ENCODE peak calls at places on chromosomes 3 and 15, in seven cellular contexts. One of them, this sample, is unnamed.

GRCh38 chr3:105173972-105174371 is 192.7 kb upstream of the ALCAM start:
- DNase-seq in stomach: no peak
- DNase-seq in breast epithelium: no peak
- DNase-seq in A549: no peak
- DNase-seq in H54: no peak
- DNase-seq in GM12891: no peak
- DNase-seq in spleen: no peak
- DNase-seq in this sample: no peak

GRCh38 chr15:88954431-88955277 is 41.5 kb upstream of the MFGE8 start:
- DNase-seq in A549: no peak
- DNase-seq in breast epithelium: no peak
- DNase-seq in H54: no peak
- DNase-seq in stomach: no peak
- DNase-seq in spleen: no peak
- DNase-seq in GM12891: no peak
- DNase-seq in this sample: no peak

GRCh38 chr15:50940506-50940905 is 32.0 kb downstream of the AP4E1 start:
- DNase-seq in breast epithelium: no peak
- DNase-seq in stomach: no peak
- DNase-seq in H54: no peak
- DNase-seq in spleen: no peak
- DNase-seq in A549: peak
- DNase-seq in GM12891: no peak
- DNase-seq in this sample: peak

GRCh38 chr3:134093906-134094305 is 64.2 kb upstream of the SLCO2A1 start:
- DNase-seq in A549: no peak
- DNase-seq in stomach: no peak
- DNase-seq in H54: no peak
- DNase-seq in GM12891: no peak
- DNase-seq in spleen: no peak
- DNase-seq in breast epithelium: no peak
- DNase-seq in this sample: no peak

GRCh38 chr3:45475145-45475544 is 86.8 kb downstream of the LARS2 start:
- DNase-seq in GM12891: no peak
- DNase-seq in breast epithelium: no peak
- DNase-seq in H54: no peak
- DNase-seq in stomach: no peak
- DNase-seq in spleen: no peak
- DNase-seq in A549: no peak
- DNase-seq in this sample: no peak

GRCh38 chr3:43222594-43222993 is 63.7 kb upstream of the SNRK start:
- DNase-seq in breast epithelium: no peak
- DNase-seq in A549: no peak
- DNase-seq in GM12891: no peak
- DNase-seq in stomach: no peak
- DNase-seq in H54: no peak
- DNase-seq in spleen: no peak
- DNase-seq in this sample: no peak

GRCh38 chr3:141308588-141309218 is 59.6 kb upstream of the ZBTB38 start:
- DNase-seq in breast epithelium: peak
- DNase-seq in H54: no peak
- DNase-seq in stomach: peak
- DNase-seq in spleen: no peak
- DNase-seq in GM12891: no peak
- DNase-seq in A549: peak
- DNase-seq in this sample: peak

GRCh38 chr15:50247819-50248650 is 17.5 kb downstream of the HDC start:
- DNase-seq in spleen: peak
- DNase-seq in H54: no peak
- DNase-seq in stomach: peak
- DNase-seq in GM12891: peak
- DNase-seq in breast epithelium: no peak
- DNase-seq in A549: no peak
- DNase-seq in this sample: peak

GRCh38 chr3:5267253-5267652 is 79.7 kb downstream of the EDEM1 start:
- DNase-seq in H54: no peak
- DNase-seq in GM12891: no peak
- DNase-seq in spleen: no peak
- DNase-seq in A549: no peak
- DNase-seq in stomach: no peak
- DNase-seq in breast epithelium: no peak
- DNase-seq in this sample: no peak

GRCh38 chr3:55017876-55018275 is 90.0 kb upstream of the LRTM1 start:
- DNase-seq in breast epithelium: no peak
- DNase-seq in stomach: no peak
- DNase-seq in A549: no peak
- DNase-seq in spleen: no peak
- DNase-seq in GM12891: no peak
- DNase-seq in H54: no peak
- DNase-seq in this sample: no peak

GRCh38 chr15:90868261-90868689 is at the start of gene FURIN:
- DNase-seq in breast epithelium: no peak
- DNase-seq in A549: no peak
- DNase-seq in H54: no peak
- DNase-seq in GM12891: no peak
- DNase-seq in spleen: no peak
- DNase-seq in stomach: no peak
- DNase-seq in this sample: no peak

GRCh38 chr3:130465486-130465885 is 51.5 kb upstream of the COL6A6 start:
- DNase-seq in H54: no peak
- DNase-seq in GM12891: no peak
- DNase-seq in breast epithelium: no peak
- DNase-seq in stomach: no peak
- DNase-seq in spleen: no peak
- DNase-seq in A549: no peak
- DNase-seq in this sample: no peak

GRCh38 chr15:85125056-85125661 is 143.5 kb downstream of the PDE8A start:
- DNase-seq in GM12891: no peak
- DNase-seq in breast epithelium: no peak
- DNase-seq in H54: peak
- DNase-seq in spleen: no peak
- DNase-seq in stomach: no peak
- DNase-seq in A549: no peak
- DNase-seq in this sample: no peak

GRCh38 chr3:44509985-44510360 is 32.5 kb upstream of the ZNF445 start:
- DNase-seq in breast epithelium: no peak
- DNase-seq in H54: peak
- DNase-seq in spleen: no peak
- DNase-seq in stomach: no peak
- DNase-seq in GM12891: no peak
- DNase-seq in A549: peak
- DNase-seq in this sample: peak

GRCh38 chr15:98715890-98716443 is 67.6 kb downstream of the IGF1R start:
- DNase-seq in breast epithelium: no peak
- DNase-seq in H54: no peak
- DNase-seq in stomach: no peak
- DNase-seq in A549: no peak
- DNase-seq in GM12891: no peak
- DNase-seq in spleen: no peak
- DNase-seq in this sample: no peak

GRCh38 chr3:58164916-58165821 is 45.6 kb downstream of the DNASE1L3 start:
- DNase-seq in breast epithelium: no peak
- DNase-seq in H54: no peak
- DNase-seq in A549: peak
- DNase-seq in stomach: peak
- DNase-seq in spleen: no peak
- DNase-seq in GM12891: no peak
- DNase-seq in this sample: no peak

GRCh38 chr15:40873625-40874561 is at the start of gene RHOV:
- DNase-seq in stomach: peak
- DNase-seq in H54: peak
- DNase-seq in A549: peak
- DNase-seq in GM12891: peak
- DNase-seq in spleen: peak
- DNase-seq in breast epithelium: peak
- DNase-seq in this sample: peak

GRCh38 chr3:55061619-55062018 is 133.8 kb upstream of the LRTM1 start:
- DNase-seq in spleen: no peak
- DNase-seq in H54: no peak
- DNase-seq in breast epithelium: no peak
- DNase-seq in stomach: no peak
- DNase-seq in GM12891: no peak
- DNase-seq in A549: no peak
- DNase-seq in this sample: no peak

GRCh38 chr3:52437326-52438103 is 7.4 kb downstream of the SEMA3G start:
- DNase-seq in stomach: peak
- DNase-seq in H54: no peak
- DNase-seq in A549: no peak
- DNase-seq in breast epithelium: peak
- DNase-seq in GM12891: no peak
- DNase-seq in spleen: no peak
- DNase-seq in this sample: no peak

GRCh38 chr3:172135766-172136729 is 96.7 kb downstream of the FNDC3B start:
- DNase-seq in H54: no peak
- DNase-seq in breast epithelium: no peak
- DNase-seq in spleen: no peak
- DNase-seq in A549: peak
- DNase-seq in stomach: no peak
- DNase-seq in GM12891: no peak
- DNase-seq in this sample: peak
- TF ChIP-seq POLR2A in H54: no peak
- TF ChIP-seq POLR2A in breast epithelium: no peak
- TF ChIP-seq POLR2A in spleen: no peak
- TF ChIP-seq POLR2A in A549: no peak
- TF ChIP-seq POLR2A in stomach: no peak
- TF ChIP-seq POLR2A in GM12891: no peak
- TF ChIP-seq POLR2A in this sample: no peak

DNA sequence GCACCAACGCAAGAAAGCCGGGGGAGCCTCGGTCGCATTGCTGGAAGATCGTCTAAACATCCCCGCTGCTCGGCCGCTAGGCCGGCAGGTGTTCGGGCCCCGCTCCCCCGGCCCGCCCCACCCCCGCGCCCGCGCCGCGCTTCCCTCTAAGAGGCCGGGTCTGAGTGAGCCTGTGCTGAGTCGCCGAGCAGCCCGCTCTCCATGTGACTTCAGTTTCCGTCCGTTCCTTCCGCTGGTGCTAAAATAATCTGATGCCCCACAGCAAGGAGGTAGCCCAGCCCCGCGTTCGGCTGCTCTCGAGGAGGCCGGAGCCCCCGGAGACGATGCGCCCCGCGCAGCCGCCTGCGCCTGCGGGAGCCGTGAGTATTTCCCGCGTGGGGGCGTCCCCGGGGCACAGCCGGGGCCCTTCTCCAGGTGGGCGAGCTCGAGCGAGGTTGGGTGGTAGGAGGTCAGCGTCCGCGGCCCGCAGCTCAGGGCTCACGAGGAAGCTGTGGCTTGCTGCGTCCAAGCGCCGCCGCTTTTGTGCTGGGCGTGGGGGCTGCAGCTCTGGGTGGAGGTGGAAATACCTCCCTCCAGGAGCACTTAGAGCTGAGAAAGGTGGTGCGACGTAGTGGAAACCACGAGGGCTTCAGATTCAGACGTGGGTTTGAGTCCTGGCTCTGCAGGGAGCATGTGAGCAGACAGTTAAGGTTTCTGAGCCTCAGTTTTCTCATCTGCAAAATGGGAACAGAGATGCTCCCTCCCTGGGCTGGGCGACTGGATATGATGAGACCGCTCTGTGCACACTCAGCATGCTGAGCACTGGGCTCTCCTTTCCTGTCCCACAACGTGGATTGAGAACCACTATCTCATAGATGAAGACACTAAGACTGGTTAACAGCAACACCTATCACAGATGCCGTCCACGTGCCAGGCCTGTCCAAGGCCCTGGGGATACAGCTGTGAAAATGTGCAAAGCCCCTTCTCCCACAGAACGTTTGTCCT is at the start of gene NRROS:
- DNase-seq in GM12891: peak
- DNase-seq in spleen: peak
- DNase-seq in A549: no peak
- DNase-seq in stomach: peak
- DNase-seq in breast epithelium: peak
- DNase-seq in H54: peak
- DNase-seq in this sample: peak
- TF ChIP-seq POLR2A in GM12891: peak
- TF ChIP-seq POLR2A in spleen: peak
- TF ChIP-seq POLR2A in A549: no peak
- TF ChIP-seq POLR2A in stomach: no peak
- TF ChIP-seq POLR2A in breast epithelium: no peak
- TF ChIP-seq POLR2A in H54: no peak
- TF ChIP-seq POLR2A in this sample: peak

GRCh38 chr15:73927476-73928240 is 1.4 kb downstream of the LOXL1 start:
- DNase-seq in spleen: peak
- DNase-seq in A549: peak
- DNase-seq in stomach: peak
- DNase-seq in H54: peak
- DNase-seq in GM12891: peak
- DNase-seq in breast epithelium: peak
- DNase-seq in this sample: peak
- TF ChIP-seq POLR2A in spleen: no peak
- TF ChIP-seq POLR2A in A549: peak
- TF ChIP-seq POLR2A in stomach: no peak
- TF ChIP-seq POLR2A in H54: no peak
- TF ChIP-seq POLR2A in GM12891: no peak
- TF ChIP-seq POLR2A in breast epithelium: no peak
- TF ChIP-seq POLR2A in this sample: no peak

GRCh38 chr15:61404567-61404966 is 175.5 kb upstream of the RORA start:
- DNase-seq in breast epithelium: no peak
- DNase-seq in A549: peak
- DNase-seq in GM12891: no peak
- DNase-seq in H54: no peak
- DNase-seq in spleen: no peak
- DNase-seq in stomach: no peak
- DNase-seq in this sample: no peak

GRCh38 chr15:61398310-61398709 is 169.2 kb upstream of the RORA start:
- DNase-seq in H54: no peak
- DNase-seq in A549: no peak
- DNase-seq in breast epithelium: no peak
- DNase-seq in GM12891: no peak
- DNase-seq in stomach: no peak
- DNase-seq in spleen: no peak
- DNase-seq in this sample: no peak

GRCh38 chr15:61401903-61402698 is 173.0 kb upstream of the RORA start:
- DNase-seq in breast epithelium: no peak
- DNase-seq in stomach: no peak
- DNase-seq in spleen: no peak
- DNase-seq in H54: no peak
- DNase-seq in A549: no peak
- DNase-seq in GM12891: no peak
- DNase-seq in this sample: no peak

GRCh38 chr15:61403884-61404283 is 174.8 kb upstream of the RORA start:
- DNase-seq in spleen: no peak
- DNase-seq in stomach: no peak
- DNase-seq in H54: no peak
- DNase-seq in A549: no peak
- DNase-seq in breast epithelium: no peak
- DNase-seq in GM12891: no peak
- DNase-seq in this sample: no peak
- TF ChIP-seq POLR2A in spleen: no peak
- TF ChIP-seq POLR2A in stomach: no peak
- TF ChIP-seq POLR2A in H54: no peak
- TF ChIP-seq POLR2A in A549: no peak
- TF ChIP-seq POLR2A in breast epithelium: no peak
- TF ChIP-seq POLR2A in GM12891: no peak
- TF ChIP-seq POLR2A in this sample: no peak